ENCODE peak calls at places on chromosomes 6 and 20, in five cellular contexts. P, M, D, Q and I are unnamed samples.

GRCh38 chr20:2536562-2536986 is at the start of gene TMC2:
- DNase-seq in P (no peak), M (no peak), D (no peak), Q (no peak), I (no peak)

GRCh38 chr6:158752613-158753012 is 66.6 kb downstream of the EZR start:
- DNase-seq in P (no peak), M (peak; percentile 60), D (peak; percentile 50), Q (no peak), I (no peak)

GRCh38 chr6:38857815-38858214 is 142.7 kb downstream of the DNAH8 start:
- DNase-seq in P (no peak), M (no peak), D (no peak), Q (no peak), I (no peak)

GRCh38 chr6:140636698-140637402 is 1262.4 kb upstream of the CITED2 start:
- DNase-seq in P (no peak), M (no peak), D (no peak), Q (no peak), I (no peak)

GRCh38 chr6:57193177-57193576 is 21.1 kb downstream of the BAG2 start:
- DNase-seq in P (no peak), M (no peak), D (no peak), Q (no peak), I (no peak)

GRCh38 chr20:23585808-23586734 is 17.8 kb upstream of the CST9L start:
- DNase-seq in P (no peak), M (no peak), D (no peak), Q (no peak), I (no peak)

GRCh38 chr6:32115623-32116022 is 6.5 kb upstream of the TNXB start:
- DNase-seq in P (no peak), M (no peak), D (no peak), Q (no peak), I (no peak)

GRCh38 chr6:40807484-40807883 is 220.3 kb upstream of the LRFN2 start:
- DNase-seq in P (no peak), M (no peak), D (no peak), Q (no peak), I (no peak)

GRCh38 chr6:101391772-101392560 is 1.5 kb upstream of the GRIK2 start:
- DNase-seq in P (no peak), M (no peak), D (no peak), Q (no peak), I (no peak)

GRCh38 chr20:51712501-51713212 is 55.5 kb downstream of the ATP9A start:
- DNase-seq in P (no peak), M (no peak), D (no peak), Q (peak; percentile 15), I (peak; percentile 27)

GRCh38 chr20:63759377-63759901 is 19.9 kb downstream of the SLC2A4RG start:
- DNase-seq in P (no peak), M (no peak), D (no peak), Q (no peak), I (no peak)

GRCh38 chr6:156980515-156980914 is 203.3 kb downstream of the ARID1B start:
- DNase-seq in P (no peak), M (no peak), D (no peak), Q (no peak), I (no peak)

GRCh38 chr6:149840345-149841075 is 23.6 kb downstream of the LRP11 start:
- DNase-seq in P (no peak), M (peak; percentile 81), D (peak; percentile 82), Q (peak; percentile 68), I (peak; percentile 70)

GRCh38 chr20:17452441-17452840 is 78.7 kb downstream of the BFSP1 start:
- DNase-seq in P (no peak), M (no peak), D (no peak), Q (no peak), I (no peak)

GRCh38 chr6:158737710-158738615 is 81.2 kb downstream of the EZR start:
- DNase-seq in P (no peak), M (no peak), D (no peak), Q (peak; percentile 92), I (peak; percentile 93)

GRCh38 chr6:22754111-22754510 is 184.7 kb downstream of the HDGFL1 start:
- DNase-seq in P (no peak), M (no peak), D (no peak), Q (no peak), I (no peak)

GRCh38 chr20:6122873-6123649 is at the start of gene FERMT1:
- DNase-seq in P (no peak), M (peak; percentile 68), D (peak; percentile 29), Q (peak; percentile 78), I (peak; percentile 80)

GRCh38 chr6:159595173-159595572 is 97.9 kb downstream of the SOD2 start:
- DNase-seq in P (no peak), M (no peak), D (no peak), Q (peak; percentile 45), I (peak; percentile 64)

GRCh38 chr6:100467144-100468012 is 2.7 kb upstream of the SIM1 start:
- DNase-seq in P (no peak), M (no peak), D (no peak), Q (no peak), I (no peak)

GRCh38 chr6:86715676-86716075 is 221.7 kb upstream of the HTR1E start:
- DNase-seq in P (no peak), M (no peak), D (no peak), Q (no peak), I (no peak)

GRCh38 chr6:169984181-169985120 is 233.0 kb downstream of the ERMARD start:
- DNase-seq in P (peak; percentile 83), M (peak; percentile 43), D (no peak), Q (no peak), I (no peak)

GRCh38 chr6:82259389-82259788 is 11.8 kb upstream of the IBTK start:
- DNase-seq in P (no peak), M (no peak), D (no peak), Q (no peak), I (no peak)

GRCh38 chr6:21823371-21823770 is 229.8 kb downstream of the SOX4 start:
- DNase-seq in P (no peak), M (no peak), D (no peak), Q (no peak), I (no peak)

GRCh38 chr20:51208162-51208561 is 185.3 kb upstream of the KCNG1 start:
- DNase-seq in P (no peak), M (no peak), D (no peak), Q (no peak), I (no peak)

GRCh38 chr6:149267513-149268043 is 49.9 kb upstream of the TAB2 start:
- DNase-seq in P (no peak), M (no peak), D (no peak), Q (no peak), I (no peak)

GRCh38 chr6:20893415-20893814 is 359.2 kb downstream of the CDKAL1 start:
- DNase-seq in P (no peak), M (no peak), D (no peak), Q (no peak), I (no peak)

GRCh38 chr6:3549314-3549940 is 92.6 kb upstream of the SLC22A23 start:
- DNase-seq in P (no peak), M (no peak), D (no peak), Q (no peak), I (no peak)

GRCh38 chr20:3854462-3854870 is 7.8 kb downstream of the MAVS start:
- DNase-seq in P (no peak), M (no peak), D (no peak), Q (no peak), I (no peak)

GRCh38 chr6:170292778-170293164 is 1.9 kb upstream of the DLL1 start:
- DNase-seq in P (peak; percentile 32), M (no peak), D (no peak), Q (peak; percentile 32), I (no peak)

GRCh38 chr20:6595704-6596103 is 171.8 kb upstream of the BMP2 start:
- DNase-seq in P (no peak), M (no peak), D (no peak), Q (no peak), I (peak; percentile 6)

GRCh38 chr6:159169193-159169555 is at the start of gene FNDC1:
- DNase-seq in P (no peak), M (no peak), D (peak; percentile 48), Q (no peak), I (no peak)

DNA sequence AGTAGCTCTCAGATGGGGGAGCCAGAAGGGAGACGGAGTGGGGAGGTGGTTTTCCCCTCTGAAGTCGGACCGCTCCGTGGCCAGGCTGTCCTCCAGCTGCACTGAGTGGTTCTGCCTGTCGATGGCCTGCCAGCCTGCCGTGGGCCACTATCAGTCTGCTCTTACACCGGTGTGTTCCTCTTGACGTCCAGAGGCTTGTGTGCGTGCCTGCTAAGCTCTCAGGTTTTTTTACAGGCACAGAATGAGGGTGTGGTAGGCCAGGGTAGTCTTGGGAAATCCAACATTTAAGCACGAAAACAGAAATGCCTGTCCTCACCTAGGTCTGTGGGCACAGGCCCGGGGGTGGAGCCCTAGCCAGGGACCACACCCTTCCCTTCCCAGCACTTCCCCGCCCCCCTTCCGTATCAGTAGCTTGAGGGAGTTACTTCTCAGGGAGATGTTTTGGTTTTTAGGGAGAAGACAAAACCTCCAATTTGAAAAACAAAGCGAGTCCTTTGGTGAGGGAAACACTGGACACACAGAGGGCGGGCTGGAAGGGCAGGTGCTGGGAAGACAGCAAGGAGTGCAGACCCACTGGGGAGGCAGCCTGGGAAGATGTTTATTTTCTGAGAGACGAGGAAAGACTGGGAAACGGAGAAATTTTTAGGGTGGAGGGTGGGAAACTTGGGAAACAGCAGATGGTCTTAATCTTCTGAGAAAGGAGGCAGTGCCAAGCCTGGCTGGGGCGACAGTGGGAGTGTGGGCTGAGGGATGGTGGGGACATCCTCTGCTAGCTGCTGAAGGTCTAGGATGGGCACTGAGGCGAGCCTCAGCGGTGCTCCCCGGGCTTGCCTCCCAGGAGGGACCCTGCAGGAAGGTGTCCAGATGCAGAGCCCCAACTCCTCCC is 106.5 kb downstream of the LY86 start:
- DNase-seq in P (peak; percentile 83), M (peak; percentile 67), D (peak; percentile 60), Q (no peak), I (no peak)
- TF ChIP-seq POLR2A in P (no peak), M (no peak), D (no peak), Q (no peak), I (no peak)

DNA sequence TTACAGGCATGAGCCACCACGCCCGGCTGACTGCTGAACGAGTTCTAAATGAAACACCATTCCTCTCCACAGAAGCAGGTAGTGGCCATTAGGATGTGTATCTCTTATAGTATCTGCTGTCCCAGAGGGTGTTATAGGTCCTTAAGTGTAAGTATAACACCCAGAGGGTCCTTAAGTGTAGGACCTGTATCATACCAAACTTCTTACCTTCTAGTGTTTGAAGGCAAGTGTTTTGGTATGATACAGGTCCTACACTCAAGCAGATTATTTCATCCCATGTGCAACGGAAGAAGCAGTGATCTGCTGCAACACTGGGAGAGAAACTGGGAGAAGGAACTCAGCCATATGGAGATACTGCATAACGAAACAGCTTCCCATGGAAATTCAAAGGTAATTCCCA is 17.4 kb downstream of the BMP7 start:
- DNase-seq in P (no peak), M (no peak), D (no peak), Q (no peak), I (no peak)
- H3K4me1 ChIP-seq in P (no peaks in the 10 kb centered on the region), M (peaks cover 5% of the 10 kb centered on the region), D (no peaks in the 10 kb centered on the region), Q (peaks cover 4% of the 10 kb centered on the region), I (no peaks in the 10 kb centered on the region)

DNA sequence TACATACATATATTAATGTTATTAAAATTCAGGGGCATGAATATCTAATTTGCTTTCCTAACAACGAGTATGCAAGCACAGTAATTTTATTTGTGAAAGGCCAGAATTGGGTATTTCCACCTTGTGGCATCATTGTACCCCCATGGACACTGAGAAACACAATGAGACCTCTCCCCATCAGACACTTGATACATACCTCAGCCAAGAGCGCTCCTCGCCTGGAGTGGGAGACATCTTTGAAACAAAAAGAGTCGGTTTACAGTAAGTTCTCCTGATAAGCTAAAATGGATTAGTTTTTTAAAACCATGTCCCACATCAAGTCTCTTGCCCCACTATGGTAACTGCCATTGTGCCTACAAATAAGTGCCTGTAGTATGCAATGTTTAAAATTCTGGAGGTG is 2.1 kb downstream of the CNR1 start:
- DNase-seq in P (no peak), M (no peak), D (no peak), Q (no peak), I (no peak)
- H3K36me3 ChIP-seq in P (no peaks in the 10 kb centered on the region), M (no peaks in the 10 kb centered on the region), D (no peaks in the 10 kb centered on the region), Q (no peaks in the 10 kb centered on the region), I (no peaks in the 10 kb centered on the region)

GRCh38 chr6:30726506-30727413 is 6.6 kb downstream of the TUBB start:
- DNase-seq in P (peak; percentile 41), M (no peak), D (no peak), Q (no peak), I (no peak)
- TF ChIP-seq POLR2A in P (no peak), M (no peak), D (no peak), Q (no peak), I (no peak)